ENCODE peak calls at places on chromosomes 2 and 18, in seven cellular contexts. X is thoracic aorta; S is substantia nigra; W is CD4-positive, alpha-beta memory T cell; N is Calu3; A is stimulated activated CD4-positive, alpha-beta T cell treated with anti-CD3 and anti-CD28 coated beads, Interleukin-1b, Interleukin-23, amount 100 ng/mL, for 4 hours; O is NCI-H2081. D is an unnamed sample.

GRCh38 chr2:216992056-216992455 is 132.2 kb upstream of the TNP1 start:
- DNase-seq in O (no peak), A (no peak), N (no peak), S (no peak), W (no peak), X (no peak), D (no peak)

GRCh38 chr18:24734058-24734457 is 273.6 kb downstream of the HRH4 start:
- DNase-seq in N (peak; percentile 19), S (peak; percentile 1), W (no peak), A (no peak), X (no peak), O (no peak), D (no peak)

GRCh38 chr2:204530464-204530805 is 14.8 kb upstream of the PARD3B start:
- DNase-seq in S (no peak), X (no peak), W (no peak), A (no peak), O (no peak), N (peak; percentile 34), D (no peak)

GRCh38 chr2:44804406-44805235 is 136.9 kb upstream of the SIX3 start:
- DNase-seq in A (no peak), S (no peak), N (no peak), W (no peak), X (no peak), O (no peak), D (no peak)

GRCh38 chr2:136362676-136363390 is 244.9 kb upstream of the CXCR4 start:
- DNase-seq in S (no peak), A (no peak), X (no peak), O (no peak), W (peak; percentile 47), N (no peak), D (no peak)

GRCh38 chr2:23404426-23404825 is 19.4 kb downstream of the KLHL29 start:
- DNase-seq in N (peak; percentile 36), O (peak; percentile 79), X (no peak), S (no peak), A (no peak), W (no peak), D (no peak)

GRCh38 chr2:234950730-234951385 is 959 bp upstream of the SH3BP4 start:
- DNase-seq in A (no peak), S (no peak), O (no peak), N (no peak), W (no peak), X (no peak), D (no peak)

GRCh38 chr2:231260442-231260841 is 62.0 kb downstream of the ARMC9 start:
- DNase-seq in S (no peak), X (no peak), W (no peak), N (no peak), O (no peak), A (no peak), D (no peak)

GRCh38 chr2:88016948-88017779 is 817 bp upstream of the RNU2-63P start:
- DNase-seq in S (no peak), W (peak; percentile 69), A (no peak), X (no peak), O (peak; percentile 69), N (no peak), D (no peak)

GRCh38 chr2:64104944-64105343 is 39.3 kb downstream of the PELI1 start:
- DNase-seq in N (no peak), X (no peak), O (no peak), W (no peak), A (no peak), S (no peak), D (no peak)

GRCh38 chr18:58349650-58350049 is 279.2 kb downstream of the ALPK2 start:
- DNase-seq in X (no peak), W (no peak), N (no peak), A (no peak), S (no peak), O (no peak), D (no peak)